ENCODE peak calls at places on chromosome 5, in nine cellular contexts. U, I, B, F, W, S, L, E and R are unnamed samples.
A peak's percentile ranks its signal among the peaks of the same experiment; 100 is the strongest.

GRCh38 chr5:179269781-179270543 is 75.3 kb downstream of the ADAMTS2 start:
- DNase-seq in U (peak; percentile 15), I (peak; percentile 8), B (no peak), F (no peak), W (no peak), S (no peak), L (no peak), E (no peak), R (no peak)

GRCh38 chr5:73157399-73158303 is 15.3 kb upstream of the TMEM174 start:
- DNase-seq in U (no peak), I (no peak), B (no peak), F (no peak), W (no peak), S (no peak), L (no peak), E (no peak), R (no peak)

GRCh38 chr5:16773990-16774389 is 157.2 kb upstream of the RETREG1 start:
- DNase-seq in U (no peak), I (no peak), B (no peak), F (no peak), W (no peak), S (peak; percentile 67), L (peak; percentile 31), E (no peak), R (no peak)

GRCh38 chr5:36160617-36161016 is 8.7 kb downstream of the SKP2 start:
- DNase-seq in U (no peak), I (no peak), B (no peak), F (no peak), W (no peak), S (no peak), L (no peak), E (no peak), R (no peak)

GRCh38 chr5:54704825-54705224 is 187.3 kb downstream of the SNX18 start:
- DNase-seq in U (no peak), I (no peak), B (no peak), F (no peak), W (no peak), S (no peak), L (no peak), E (no peak), R (no peak)

GRCh38 chr5:159837860-159838259 is 78.4 kb upstream of the ADRA1B start:
- DNase-seq in U (no peak), I (no peak), B (no peak), F (no peak), W (no peak), S (no peak), L (no peak), E (no peak), R (no peak)

GRCh38 chr5:107936532-107936931 is 265.8 kb upstream of the EFNA5 start:
- DNase-seq in U (no peak), I (no peak), B (no peak), F (no peak), W (no peak), S (no peak), L (no peak), E (no peak), R (no peak)

GRCh38 chr5:106959447-106959846 is 711.3 kb downstream of the EFNA5 start:
- DNase-seq in U (no peak), I (no peak), B (no peak), F (no peak), W (no peak), S (no peak), L (no peak), E (no peak), R (peak; percentile 83)

GRCh38 chr5:31196309-31196708 is 2.8 kb downstream of the CDH6 start:
- DNase-seq in U (no peak), I (no peak), B (no peak), F (no peak), W (no peak), S (no peak), L (peak; percentile 66), E (no peak), R (no peak)

GRCh38 chr5:51039915-51040314 is 343.3 kb upstream of the ISL1 start:
- DNase-seq in U (no peak), I (no peak), B (no peak), F (no peak), W (no peak), S (no peak), L (no peak), E (no peak), R (no peak)

GRCh38 chr5:180294401-180294800 is 2.5 kb upstream of the MAPK9 start:
- DNase-seq in U (no peak), I (no peak), B (no peak), F (no peak), W (no peak), S (no peak), L (no peak), E (no peak), R (no peak)

GRCh38 chr5:173453167-173453566 is 125.0 kb upstream of the STC2 start:
- DNase-seq in U (no peak), I (no peak), B (no peak), F (no peak), W (no peak), S (no peak), L (peak; percentile 61), E (no peak), R (no peak)

GRCh38 chr5:130605200-130605599 is 559.9 kb downstream of the HINT1 start:
- DNase-seq in U (no peak), I (no peak), B (no peak), F (no peak), W (no peak), S (no peak), L (no peak), E (peak; percentile 57), R (no peak)

GRCh38 chr5:157459715-157460599 is at the start of gene NIPAL4:
- DNase-seq in U (peak; percentile 43), I (peak; percentile 39), B (no peak), F (no peak), W (no peak), S (no peak), L (no peak), E (no peak), R (no peak)

GRCh38 chr5:80109549-80110478 is 74.7 kb downstream of the THBS4 start:
- DNase-seq in U (no peak), I (no peak), B (no peak), F (no peak), W (no peak), S (no peak), L (no peak), E (no peak), R (no peak)

GRCh38 chr5:15966066-15966640 is 213.4 kb downstream of the MARCHF11 start:
- DNase-seq in U (no peak), I (no peak), B (no peak), F (no peak), W (no peak), S (peak; percentile 31), L (peak; percentile 26), E (no peak), R (no peak)